ENCODE peak calls at places on chromosomes 16 and 17, in five cellular contexts. W is transverse colon, N is stomach, Y is HCT116, K is HepG2. R is an unnamed sample.

GRCh38 chr16:11614587-11615175 is 28.0 kb upstream of the LITAF start:
- DNase-seq in W (no peak), N (no peak), Y (no peak), K (no peak), R (no peak)

GRCh38 chr16:89104930-89105571 is 11.4 kb downstream of the ACSF3 start:
- DNase-seq in W (no peak), N (no peak), Y (no peak), K (no peak), R (no peak)

GRCh38 chr17:50535407-50535806 is 2.9 kb downstream of the EPN3 start:
- DNase-seq in W (no peak), N (no peak), Y (no peak), K (no peak), R (no peak)

GRCh38 chr17:61291457-61292311 is 108.0 kb upstream of the TBX2 start:
- DNase-seq in W (no peak), N (no peak), Y (no peak), K (no peak), R (no peak)

GRCh38 chr17:3447625-3448024 is 14.0 kb upstream of the OR1E2 start:
- DNase-seq in W (no peak), N (no peak), Y (peak), K (peak), R (no peak)

GRCh38 chr17:56995776-56996175 is 17.8 kb downstream of the SCPEP1 start:
- DNase-seq in W (no peak), N (no peak), Y (no peak), K (no peak), R (no peak)

GRCh38 chr16:72023962-72024361 is 15.4 kb downstream of the DHODH start:
- DNase-seq in W (no peak), N (no peak), Y (no peak), K (peak), R (no peak)

GRCh38 chr17:73551756-73552155 is 92.5 kb downstream of the SDK2 start:
- DNase-seq in W (no peak), N (no peak), Y (peak), K (no peak), R (no peak)

GRCh38 chr16:85969159-85969558 is 70.2 kb downstream of the IRF8 start:
- DNase-seq in W (no peak), N (no peak), Y (no peak), K (no peak), R (no peak)

GRCh38 chr16:71923941-71924690 is 28.8 kb downstream of the IST1 start:
- DNase-seq in W (no peak), N (no peak), Y (no peak), K (no peak), R (no peak)

GRCh38 chr17:78882546-78883089 is 20.4 kb downstream of the CEP295NL start:
- DNase-seq in W (no peak), N (no peak), Y (no peak), K (no peak), R (no peak)

GRCh38 chr17:31492206-31492605 is 100.7 kb downstream of the RAB11FIP4 start:
- DNase-seq in W (no peak), N (no peak), Y (no peak), K (no peak), R (no peak)

GRCh38 chr16:80824623-80825364 is 20.4 kb upstream of the CDYL2 start:
- DNase-seq in W (peak), N (peak), Y (peak), K (peak), R (no peak)

GRCh38 chr16:50862818-50863672 is 121.2 kb downstream of the CYLD start:
- DNase-seq in W (no peak), N (no peak), Y (no peak), K (no peak), R (peak)

GRCh38 chr17:40951011-40951622 is 13.7 kb upstream of the KRT23 start:
- DNase-seq in W (no peak), N (no peak), Y (peak), K (peak), R (no peak)

GRCh38 chr17:65035191-65035590 is 21.3 kb downstream of the GNA13 start:
- DNase-seq in W (no peak), N (no peak), Y (no peak), K (no peak), R (no peak)

GRCh38 chr17:9138161-9138717 is 116.9 kb downstream of the NTN1 start:
- DNase-seq in W (no peak), N (no peak), Y (no peak), K (no peak), R (no peak)

GRCh38 chr16:4937782-4938682 is 1.1 kb upstream of the PPL start:
- DNase-seq in W (peak), N (no peak), Y (no peak), K (no peak), R (no peak)

GRCh38 chr17:298791-299450 is 53.7 kb downstream of the RPH3AL start:
- DNase-seq in W (peak), N (no peak), Y (no peak), K (no peak), R (no peak)

GRCh38 chr17:40559016-40559853 is 6.0 kb downstream of the CCR7 start:
- DNase-seq in W (no peak), N (peak), Y (no peak), K (no peak), R (peak)

GRCh38 chr16:4334724-4335495 is 16.2 kb downstream of the PAM16 start:
- DNase-seq in W (no peak), N (no peak), Y (no peak), K (no peak), R (no peak)

GRCh38 chr17:74215332-74215727 is 2.0 kb downstream of the TTYH2 start:
- DNase-seq in W (no peak), N (no peak), Y (no peak), K (no peak), R (no peak)

GRCh38 chr16:72355561-72355960 is 183.6 kb upstream of the PMFBP1 start:
- DNase-seq in W (no peak), N (no peak), Y (no peak), K (no peak), R (no peak)

GRCh38 chr16:86437348-86437747 is 73.0 kb upstream of the FOXF1 start:
- DNase-seq in W (no peak), N (no peak), Y (no peak), K (no peak), R (no peak)

GRCh38 chr17:3780986-3781385 is 20.0 kb downstream of the ITGAE start:
- DNase-seq in W (no peak), N (no peak), Y (no peak), K (no peak), R (no peak)

GRCh38 chr16:4760221-4760910 is 6.6 kb downstream of the ZNF500 start:
- DNase-seq in W (no peak), N (no peak), Y (no peak), K (no peak), R (no peak)

GRCh38 chr16:67104061-67104460 is 5.7 kb upstream of the PHAF1 start:
- DNase-seq in W (no peak), N (no peak), Y (no peak), K (peak), R (no peak)

GRCh38 chr17:17129466-17129865 is 76.7 kb downstream of the PLD6 start:
- DNase-seq in W (no peak), N (no peak), Y (no peak), K (no peak), R (no peak)

GRCh38 chr17:32627233-32628008 is 140.6 kb downstream of the CDK5R1 start:
- DNase-seq in W (no peak), N (no peak), Y (no peak), K (no peak), R (no peak)

DNA sequence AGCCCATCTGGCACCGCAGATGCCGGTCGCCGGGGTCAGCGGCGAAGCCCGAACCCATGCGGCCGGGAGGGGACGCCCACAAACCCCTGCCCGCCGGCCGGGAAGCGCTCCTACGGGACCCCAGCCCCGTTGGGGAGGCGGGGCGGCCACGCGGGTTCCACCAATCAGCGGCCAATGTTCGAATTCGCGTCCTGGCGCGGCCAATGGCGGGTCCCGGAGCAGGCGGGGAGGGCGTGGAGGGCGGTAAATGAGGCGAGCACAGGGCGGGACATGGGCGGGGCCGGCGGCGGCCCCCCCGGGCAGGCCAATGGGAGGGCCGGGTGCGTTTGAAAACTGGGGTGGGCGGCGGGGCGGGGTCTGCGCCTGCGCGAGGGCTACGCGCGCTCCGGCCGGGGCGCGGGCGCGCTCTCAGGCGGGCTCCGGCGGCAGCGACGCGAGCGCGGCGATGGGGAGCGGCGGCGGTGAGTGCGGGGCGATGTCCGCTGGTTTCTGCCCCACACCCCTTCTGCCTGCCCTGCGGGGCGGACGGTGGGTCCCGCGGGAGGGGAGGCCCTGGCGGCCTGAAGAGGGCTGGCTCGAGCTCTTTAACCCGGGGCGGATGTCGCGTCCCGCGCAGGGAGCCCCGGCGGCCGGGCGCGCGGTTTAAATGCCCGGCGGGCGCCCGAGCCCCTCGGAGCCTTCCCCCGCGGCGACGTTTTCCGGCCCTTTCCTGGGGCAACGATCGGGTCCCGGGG is at the start of gene CCNF:
- DNase-seq in W (peak), N (peak), Y (peak), K (peak), R (peak)
- TF ChIP-seq CTCF in W (no peak), N (no peak), Y (no peak), K (peak), R (peak)

GRCh38 chr16:81831722-81832126 is 52.6 kb downstream of the PLCG2 start:
- DNase-seq in W (peak), N (peak), Y (no peak), K (no peak), R (no peak)

GRCh38 chr16:81833751-81834150 is 54.7 kb downstream of the PLCG2 start:
- DNase-seq in W (no peak), N (no peak), Y (no peak), K (no peak), R (no peak)

GRCh38 chr16:81832801-81833547 is 53.9 kb downstream of the PLCG2 start:
- DNase-seq in W (no peak), N (no peak), Y (no peak), K (no peak), R (no peak)

GRCh38 chr16:81834868-81835267 is 55.8 kb downstream of the PLCG2 start:
- DNase-seq in W (no peak), N (no peak), Y (no peak), K (no peak), R (no peak)

GRCh38 chr16:81830845-81831600 is 51.9 kb downstream of the PLCG2 start:
- DNase-seq in W (no peak), N (no peak), Y (no peak), K (no peak), R (no peak)
- TF ChIP-seq POLR2AphosphoS5 in W (no peak), N (no peak), Y (no peak), K (no peak), R (no peak)

DNA sequence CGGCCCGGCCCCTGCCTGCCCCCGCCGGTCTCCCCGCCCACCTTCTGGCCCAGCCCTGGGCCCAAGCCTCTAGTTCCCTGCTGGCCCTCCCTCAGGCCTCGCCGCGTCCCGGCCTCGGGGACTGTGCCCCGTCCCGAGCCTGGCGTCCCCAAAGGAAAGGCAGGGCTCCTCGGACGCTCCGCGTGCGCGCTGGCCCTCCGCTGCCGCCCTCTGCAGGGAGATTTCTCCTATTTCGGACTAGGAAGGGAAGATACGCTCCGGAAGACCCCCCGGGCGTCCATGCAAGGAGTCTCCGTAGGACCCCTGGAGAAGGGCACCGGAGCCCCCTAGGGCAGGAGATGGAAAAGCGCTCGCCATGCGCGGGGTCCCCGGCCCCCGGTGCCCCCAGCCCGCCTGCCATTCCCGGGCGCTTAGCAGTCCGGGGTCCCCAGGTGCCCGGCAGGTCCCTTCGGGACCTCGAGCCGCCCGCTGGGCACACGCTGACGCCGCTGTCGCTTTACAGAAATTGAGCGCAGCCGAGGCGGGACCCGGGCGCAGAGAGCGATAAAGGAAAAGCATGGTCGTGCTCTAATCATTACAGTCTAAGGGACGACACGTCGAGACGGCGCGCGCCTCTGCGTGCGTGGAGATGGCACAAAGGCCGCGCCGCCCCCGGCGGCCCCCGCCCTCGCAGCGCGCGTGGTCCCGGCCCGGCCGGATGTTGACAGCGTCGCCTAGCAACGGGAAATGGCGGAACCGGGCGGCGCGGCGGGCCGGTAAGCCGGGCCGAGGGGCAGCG is at the start of gene CCDC40:
- DNase-seq in W (peak), N (peak), Y (peak), K (peak), R (peak)
- TF ChIP-seq CTCF in W (no peak), N (no peak), Y (no peak), K (peak), R (peak)

DNA sequence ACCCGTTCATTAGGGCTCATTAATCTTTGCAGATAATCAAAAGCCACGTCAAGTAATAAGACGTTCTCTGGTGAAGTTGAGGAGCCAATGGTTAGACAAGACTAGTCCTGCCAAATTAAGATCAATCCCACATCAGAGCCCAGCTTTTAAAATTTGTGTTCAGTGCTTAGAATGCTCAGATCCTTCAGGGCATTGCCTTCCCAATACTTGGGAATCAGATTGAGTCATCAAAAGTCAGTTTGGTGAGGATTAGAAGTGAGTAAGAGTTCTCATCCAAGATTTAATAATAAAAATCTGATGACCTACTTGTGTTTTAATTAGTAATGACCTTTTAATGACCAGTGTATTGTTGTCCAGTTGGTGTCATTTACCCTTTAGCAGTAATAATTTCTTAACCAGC is 19.8 kb downstream of the MAP2K4 start:
- DNase-seq in W (no peak), N (no peak), Y (no peak), K (no peak), R (no peak)
- TF ChIP-seq POLR2AphosphoS5 in W (no peak), N (no peak), Y (no peak), K (no peak), R (no peak)

GRCh38 chr17:42290577-42290976 is 2.3 kb downstream of the STAT5A start:
- DNase-seq in W (no peak), N (no peak), Y (no peak), K (no peak), R (no peak)
- TF ChIP-seq CTCF in W (no peak), N (no peak), Y (no peak), K (no peak), R (no peak)

GRCh38 chr17:44210342-44211192 is 8.9 kb downstream of the UBTF start:
- DNase-seq in W (peak), N (peak), Y (peak), K (no peak), R (no peak)

GRCh38 chr17:44212507-44213402 is 6.7 kb downstream of the UBTF start:
- DNase-seq in W (no peak), N (no peak), Y (no peak), K (no peak), R (no peak)

GRCh38 chr17:44209786-44210341 is 9.6 kb downstream of the UBTF start:
- DNase-seq in W (no peak), N (no peak), Y (no peak), K (no peak), R (no peak)

GRCh38 chr17:44213403-44214229 is 5.9 kb downstream of the UBTF start:
- DNase-seq in W (no peak), N (no peak), Y (no peak), K (no peak), R (no peak)

DNA sequence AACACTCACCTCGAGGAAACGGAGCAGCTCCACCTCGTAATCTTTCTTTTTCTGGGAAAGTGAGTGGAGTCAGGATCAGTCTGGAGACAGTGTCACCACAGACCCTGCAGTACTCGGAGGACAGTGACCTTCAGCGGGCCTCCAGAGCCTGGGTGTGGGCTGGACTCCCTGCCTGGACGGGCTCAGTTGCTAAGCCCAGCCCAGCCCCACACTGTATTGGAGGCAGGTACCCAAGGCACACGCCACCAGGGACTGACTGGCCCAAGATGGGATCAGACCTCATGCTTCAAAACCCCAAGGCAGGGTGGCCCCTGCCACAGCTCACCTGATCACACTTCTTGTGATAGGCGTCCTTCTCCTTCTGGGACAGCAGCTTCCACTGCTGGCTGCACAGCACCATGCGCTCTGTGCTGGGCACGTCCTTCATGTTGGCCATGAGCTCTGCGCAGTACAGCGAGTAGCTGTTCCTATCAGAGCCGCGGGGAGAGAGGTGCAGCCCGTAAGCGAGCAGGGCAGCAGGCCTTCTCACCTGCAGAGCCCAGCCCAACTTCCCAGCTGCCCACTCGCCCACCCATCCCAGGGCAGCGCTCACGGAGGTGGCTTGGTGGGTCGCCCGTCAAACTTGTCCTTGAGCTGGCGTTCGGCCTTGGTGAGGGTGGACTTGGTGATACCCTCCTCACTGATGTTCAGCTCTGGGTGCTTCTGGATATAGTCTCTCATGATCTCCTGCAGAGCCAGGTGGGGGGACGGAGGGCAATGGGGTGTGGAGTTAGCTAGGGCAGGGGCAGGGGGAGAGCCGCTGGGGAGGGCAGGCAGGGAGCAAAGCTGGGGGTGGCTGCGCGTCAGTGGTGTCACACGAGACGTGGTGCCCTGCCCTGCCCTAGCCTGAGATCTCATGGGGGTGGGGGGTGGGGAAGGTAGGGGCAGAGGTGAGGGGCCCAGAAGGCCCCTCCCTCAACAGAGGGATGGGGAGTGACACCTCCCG is 7.9 kb downstream of the UBTF start:
- DNase-seq in W (no peak), N (no peak), Y (no peak), K (no peak), R (no peak)
- TF ChIP-seq POLR2AphosphoS5 in W (no peak), N (no peak), Y (no peak), K (no peak), R (no peak)